ENCODE peak calls at places on chromosome 7, in ten cellular contexts. B, T, V, O, P, W, U, Q, M and Y are unnamed samples.

GRCh38 chr7:89200758-89201157 is 405.2 kb upstream of the TEX47 start:
- DNase-seq in B (no peak), T (no peak), V (no peak), O (no peak), P (no peak), W (no peak), U (no peak), Q (no peak), M (no peak), Y (no peak)

GRCh38 chr7:138666385-138666784 is 34.8 kb downstream of the SVOPL start:
- DNase-seq in B (no peak), T (no peak), V (no peak), O (no peak), P (no peak), W (no peak), U (no peak), Q (peak), M (peak), Y (no peak)

GRCh38 chr7:79304711-79305110 is 148.8 kb downstream of the MAGI2 start:
- DNase-seq in B (peak), T (no peak), V (no peak), O (no peak), P (no peak), W (no peak), U (no peak), Q (no peak), M (no peak), Y (peak)

GRCh38 chr7:151114151-151115090 is 28.1 kb downstream of the AGAP3 start:
- DNase-seq in B (peak), T (no peak), V (no peak), O (no peak), P (no peak), W (no peak), U (no peak), Q (peak), M (no peak), Y (no peak)

GRCh38 chr7:28686418-28686800 is 271.7 kb downstream of the TRIL start:
- DNase-seq in B (peak), T (peak), V (no peak), O (no peak), P (no peak), W (no peak), U (no peak), Q (peak), M (peak), Y (no peak)

GRCh38 chr7:146655928-146656797 is 539.6 kb downstream of the CNTNAP2 start:
- DNase-seq in B (no peak), T (no peak), V (no peak), O (peak), P (no peak), W (no peak), U (no peak), Q (no peak), M (no peak), Y (peak)

GRCh38 chr7:51224811-51225581 is 91.6 kb downstream of the COBL start:
- DNase-seq in B (peak), T (no peak), V (no peak), O (no peak), P (no peak), W (no peak), U (no peak), Q (no peak), M (no peak), Y (no peak)

GRCh38 chr7:37592366-37592765 is 91.2 kb upstream of the GPR141 start:
- DNase-seq in B (no peak), T (no peak), V (no peak), O (no peak), P (no peak), W (no peak), U (no peak), Q (no peak), M (no peak), Y (no peak)

GRCh38 chr7:1380821-1381580 is 78.3 kb downstream of the MICALL2 start:
- DNase-seq in B (no peak), T (no peak), V (no peak), O (no peak), P (no peak), W (no peak), U (no peak), Q (no peak), M (no peak), Y (no peak)

GRCh38 chr7:66964391-66964790 is 31.0 kb downstream of the SBDS start:
- DNase-seq in B (no peak), T (no peak), V (no peak), O (no peak), P (no peak), W (no peak), U (no peak), Q (peak), M (peak), Y (no peak)

GRCh38 chr7:85025312-85025756 is 161.5 kb downstream of the SEMA3D start:
- DNase-seq in B (peak), T (no peak), V (no peak), O (no peak), P (no peak), W (no peak), U (no peak), Q (peak), M (peak), Y (peak)

GRCh38 chr7:106462365-106462859 is 177.6 kb upstream of the NAMPT start:
- DNase-seq in B (peak), T (peak), V (no peak), O (no peak), P (no peak), W (no peak), U (peak), Q (peak), M (peak), Y (peak)

GRCh38 chr7:141562543-141562942 is 11.3 kb downstream of the AGK start:
- DNase-seq in B (no peak), T (no peak), V (no peak), O (no peak), P (no peak), W (no peak), U (no peak), Q (no peak), M (no peak), Y (no peak)

GRCh38 chr7:70569335-70569819 is 562.6 kb upstream of the GALNT17 start:
- DNase-seq in B (peak), T (no peak), V (no peak), O (no peak), P (no peak), W (no peak), U (no peak), Q (no peak), M (no peak), Y (peak)